ENCODE peak calls at places on chromosomes 13 and 19, in nine cellular contexts. D is fibroblast of pulmonary artery, E is neural crest cell, B is heart right ventricle, F is mesothelial cell of epicardium, G is lower lobe of right lung, O is AG04450, Q is Calu3, H is H1. I is an unnamed sample.

GRCh38 chr13:51643882-51644281 is 59.6 kb downstream of the WDFY2 start:
- DNase-seq in H (no peak), G (no peak), F (no peak), B (no peak), Q (no peak), O (peak; percentile 79), D (peak; percentile 93), E (no peak), I (no peak)

GRCh38 chr19:17406887-17407196 is 1.4 kb upstream of the BST2 start:
- DNase-seq in E (no peak), F (no peak), O (no peak), Q (no peak), B (no peak), D (no peak), H (no peak), G (no peak), I (no peak)

GRCh38 chr13:113493315-113493951 is 2.9 kb upstream of the DCUN1D2 start:
- DNase-seq in E (no peak), Q (no peak), O (peak; percentile 89), D (peak; percentile 94), B (no peak), H (no peak), G (no peak), F (no peak), I (peak; percentile 54)

GRCh38 chr19:30367421-30367820 is 4.8 kb upstream of the ZNF536 start:
- DNase-seq in D (no peak), F (no peak), E (no peak), B (no peak), Q (no peak), O (no peak), H (no peak), G (no peak), I (no peak)

GRCh38 chr13:114047358-114047881 is 73.5 kb upstream of the C13orf46 start:
- DNase-seq in O (no peak), F (no peak), D (no peak), G (no peak), E (no peak), Q (no peak), H (no peak), B (no peak), I (no peak)

GRCh38 chr13:28611654-28612131 is 47.2 kb upstream of the POMP start:
- DNase-seq in D (peak; percentile 22), F (no peak), B (no peak), E (no peak), O (no peak), Q (no peak), G (no peak), H (no peak), I (no peak)

GRCh38 chr13:110342474-110342873 is 35.4 kb downstream of the COL4A2 start:
- DNase-seq in D (no peak), Q (no peak), H (no peak), B (no peak), O (no peak), F (no peak), G (no peak), E (no peak), I (no peak)

GRCh38 chr19:50507376-50507775 is 3.6 kb downstream of the JOSD2 start:
- DNase-seq in B (no peak), Q (no peak), F (no peak), G (peak; percentile 27), H (no peak), D (no peak), E (no peak), O (no peak), I (no peak)

GRCh38 chr13:61045197-61045596 is 370.5 kb downstream of the PCDH20 start:
- DNase-seq in H (no peak), G (no peak), O (no peak), Q (no peak), F (no peak), E (no peak), D (no peak), B (no peak), I (no peak)

GRCh38 chr13:77386880-77387606 is 60.1 kb upstream of the MYCBP2 start:
- DNase-seq in O (no peak), Q (no peak), G (no peak), B (no peak), H (no peak), D (peak; percentile 58), E (no peak), F (no peak), I (no peak)

GRCh38 chr13:50911051-50911690 is 1.6 kb downstream of the RNASEH2B start:
- DNase-seq in Q (no peak), E (no peak), G (no peak), O (no peak), H (no peak), B (no peak), F (no peak), D (peak; percentile 13), I (no peak)

GRCh38 chr13:54614729-54615128 is 1586.1 kb downstream of the OLFM4 start:
- DNase-seq in B (no peak), G (no peak), E (no peak), F (no peak), O (no peak), H (no peak), Q (no peak), D (no peak), I (no peak)

GRCh38 chr13:20190481-20191310 is 2.0 kb downstream of the GJB2 start:
- DNase-seq in O (peak; percentile 39), H (no peak), Q (no peak), B (no peak), E (no peak), F (no peak), D (peak; percentile 71), G (no peak), I (no peak)

GRCh38 chr13:45243072-45243471 is 42.2 kb upstream of the KCTD4 start:
- DNase-seq in H (no peak), O (no peak), Q (no peak), G (no peak), B (no peak), D (no peak), E (no peak), F (no peak), I (no peak)

GRCh38 chr19:2602391-2603181 is 99.9 kb downstream of the GNG7 start:
- DNase-seq in B (peak; percentile 83), E (no peak), F (no peak), G (peak; percentile 75), H (peak; percentile 80), O (peak; percentile 80), Q (peak; percentile 47), D (peak; percentile 94), I (peak; percentile 96)
- TF ChIP-seq CTCF in B (no peak), E (no peak), F (no peak), G (peak; percentile 6), H (no peak), O (peak; percentile 13), Q (no peak), D (no peak), I (no peak)

DNA sequence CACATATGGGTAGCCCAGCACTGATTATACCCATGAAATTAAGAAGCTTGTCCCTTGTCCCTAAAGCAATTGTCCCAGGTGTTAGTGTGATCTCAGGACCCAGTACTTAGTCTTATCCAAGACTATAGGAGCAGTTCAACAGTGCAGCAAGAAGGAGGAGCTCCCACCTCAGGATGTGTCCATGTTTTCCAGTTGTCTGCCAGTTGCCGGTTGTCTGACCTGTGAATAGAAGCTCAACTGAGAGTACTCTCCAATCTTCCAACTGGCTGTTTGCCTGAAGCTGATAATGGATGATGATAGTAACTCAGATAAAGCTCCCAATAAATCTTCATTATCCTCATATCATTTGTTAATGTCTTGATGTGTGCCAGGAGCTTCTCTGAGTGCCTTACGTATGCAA is 107.2 kb upstream of the HTR2A start:
- DNase-seq in F (no peak), D (peak; percentile 41), Q (no peak), E (no peak), G (no peak), B (no peak), O (no peak), H (no peak), I (no peak)
- TF ChIP-seq CTCF in F (no peak), D (peak; percentile 24), Q (no peak), E (no peak), G (no peak), B (no peak), O (peak; percentile 20), H (peak; percentile 28), I (no peak)

GRCh38 chr19:33176670-33177416 is 17.3 kb upstream of the LRP3 start:
- DNase-seq in E (peak; percentile 98), Q (peak; percentile 100), H (peak; percentile 100), O (peak; percentile 98), D (peak; percentile 99), G (peak; percentile 97), F (peak; percentile 92), B (peak; percentile 94), I (peak; percentile 99)

GRCh38 chr19:33175156-33175782 is 18.9 kb upstream of the LRP3 start:
- DNase-seq in H (no peak), O (no peak), F (no peak), Q (no peak), E (no peak), B (no peak), D (no peak), G (no peak), I (no peak)

GRCh38 chr19:33175886-33176669 is 18.1 kb upstream of the LRP3 start:
- DNase-seq in H (peak; percentile 55), G (no peak), E (no peak), B (no peak), Q (peak; percentile 45), F (no peak), D (peak; percentile 43), O (no peak), I (no peak)

GRCh38 chr19:33174186-33174585 is 19.9 kb upstream of the LRP3 start:
- DNase-seq in O (no peak), F (no peak), H (no peak), B (no peak), E (no peak), Q (no peak), D (no peak), G (no peak), I (no peak)

DNA sequence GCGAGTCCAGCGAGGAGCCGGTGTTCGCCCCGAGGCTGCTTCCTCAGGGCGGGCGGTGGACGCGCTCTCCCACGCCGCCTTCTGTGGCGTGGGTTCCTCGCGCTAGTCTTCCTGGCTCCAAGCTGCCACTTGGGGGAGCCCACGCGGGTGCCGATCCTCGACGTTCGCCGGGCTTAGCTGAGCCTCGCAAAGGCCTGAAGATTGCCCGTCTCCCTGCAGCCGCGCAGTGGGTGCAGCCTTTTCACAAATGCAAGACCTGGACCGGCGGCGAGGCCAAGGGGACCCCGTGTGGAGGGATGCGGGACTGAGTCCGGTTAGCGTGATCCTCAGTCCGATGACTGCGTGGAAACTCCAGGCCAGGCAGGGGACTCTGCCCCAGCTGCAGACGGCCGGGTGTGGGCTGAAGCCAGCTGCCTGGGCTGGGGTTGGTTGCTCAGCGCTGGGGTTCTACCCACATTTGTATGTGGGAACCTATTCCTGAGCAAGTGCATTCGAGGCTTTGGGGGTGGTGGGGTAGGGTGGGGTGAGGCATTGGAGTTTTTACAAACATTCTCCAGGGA is 16.6 kb upstream of the LRP3 start:
- DNase-seq in D (no peak), E (peak; percentile 62), F (no peak), G (no peak), H (peak; percentile 63), B (no peak), Q (peak; percentile 72), O (no peak), I (no peak)
- TF ChIP-seq CTCF in D (peak; percentile 39), E (peak; percentile 61), F (peak; percentile 49), G (peak; percentile 58), H (peak; percentile 37), B (peak; percentile 54), Q (peak; percentile 34), O (peak; percentile 60), I (peak; percentile 52)

GRCh38 chr13:91950803-91951202 is 552.4 kb downstream of the GPC5 start:
- DNase-seq in B (no peak), Q (no peak), F (no peak), E (no peak), G (no peak), D (no peak), H (no peak), O (no peak), I (no peak)

GRCh38 chr13:91946498-91947070 is 548.2 kb downstream of the GPC5 start:
- DNase-seq in O (no peak), G (no peak), H (no peak), Q (no peak), E (peak; percentile 2), B (no peak), D (peak; percentile 33), F (no peak), I (no peak)
- TF ChIP-seq CTCF in O (peak; percentile 51), G (no peak), H (peak; percentile 70), Q (no peak), E (peak; percentile 74), B (peak; percentile 30), D (peak; percentile 57), F (peak; percentile 49), I (peak; percentile 62)